ENCODE peak calls at places on chromosomes 13 and 19, in ten cellular contexts. X, D, S, O, J, Q, A, R, W and G are unnamed samples.

GRCh38 chr13:50370303-50370950 is 355.2 kb downstream of the KCNRG start:
- DNase-seq in X (no peak), S (no peak), J (no peak), R (no peak), O (peak), Q (no peak), A (no peak), W (no peak), D (no peak), G (peak)

GRCh38 chr19:15372470-15372869 is 7.1 kb downstream of the AKAP8 start:
- DNase-seq in D (no peak), Q (no peak), W (no peak), R (no peak), S (no peak), A (no peak), X (no peak), J (no peak), O (no peak), G (no peak)

GRCh38 chr13:113559901-113560644 is 24.5 kb upstream of the TFDP1 start:
- DNase-seq in D (no peak), R (no peak), S (peak), J (no peak), W (no peak), X (no peak), O (no peak), Q (no peak), A (no peak), G (no peak)

GRCh38 chr19:1090731-1091543 is 4.2 kb downstream of the POLR2E start:
- DNase-seq in R (peak), Q (no peak), D (no peak), J (no peak), O (no peak), W (no peak), X (peak), A (no peak), S (no peak), G (no peak)

GRCh38 chr13:98810746-98811145 is 58.3 kb upstream of the SLC15A1 start:
- DNase-seq in A (no peak), R (no peak), Q (no peak), S (no peak), W (no peak), D (no peak), O (no peak), X (no peak), J (no peak), G (no peak)

GRCh38 chr13:43113603-43114002 is 90.2 kb downstream of the DNAJC15 start:
- DNase-seq in J (no peak), R (no peak), A (no peak), Q (no peak), O (no peak), W (no peak), X (no peak), S (no peak), D (no peak), G (no peak)

GRCh38 chr19:33100894-33101644 is 20.1 kb downstream of the GPATCH1 start:
- DNase-seq in Q (no peak), A (no peak), W (no peak), D (no peak), S (no peak), J (no peak), X (no peak), R (no peak), O (no peak), G (no peak)

GRCh38 chr19:2686347-2686746 is 16.1 kb downstream of the GNG7 start:
- DNase-seq in W (no peak), O (no peak), Q (no peak), R (no peak), X (no peak), J (no peak), S (no peak), A (no peak), D (no peak), G (no peak)

GRCh38 chr13:98222081-98222554 is 45.0 kb upstream of the RNF113B start:
- DNase-seq in A (no peak), R (no peak), O (no peak), J (no peak), S (no peak), D (no peak), W (no peak), X (no peak), Q (no peak), G (no peak)

GRCh38 chr13:32309812-32310706 is 5.1 kb downstream of the ZAR1L start:
- DNase-seq in W (peak), R (no peak), D (no peak), O (peak), Q (peak), X (no peak), S (peak), J (peak), A (peak), G (peak)

GRCh38 chr13:28819046-28819747 is 942 bp upstream of the MTUS2 start:
- DNase-seq in Q (no peak), W (no peak), J (peak), S (peak), A (peak), R (no peak), O (no peak), X (no peak), D (no peak), G (no peak)

GRCh38 chr13:29897102-29897501 is 46.7 kb upstream of the UBL3 start:
- DNase-seq in R (no peak), A (no peak), S (no peak), O (no peak), D (no peak), W (no peak), X (no peak), Q (no peak), J (peak), G (no peak)

GRCh38 chr13:85223883-85224656 is 575.1 kb downstream of the SLITRK6 start:
- DNase-seq in O (no peak), J (no peak), A (no peak), D (no peak), X (no peak), S (no peak), W (no peak), R (no peak), Q (no peak), G (no peak)

GRCh38 chr13:112105884-112106283 is 38.9 kb downstream of the SOX1 start:
- DNase-seq in D (no peak), W (no peak), O (no peak), J (peak), S (peak), R (no peak), A (peak), X (no peak), Q (no peak), G (no peak)

GRCh38 chr13:77697208-77698103 is at the start of gene SLAIN1:
- DNase-seq in Q (no peak), D (peak), X (peak), W (peak), O (peak), R (peak), J (peak), A (peak), S (peak), G (peak)

GRCh38 chr13:96052655-96053002 is 572 bp downstream of the UGGT2 start:
- DNase-seq in R (no peak), X (no peak), Q (peak), D (no peak), S (no peak), O (no peak), J (peak), A (peak), W (no peak), G (peak)

GRCh38 chr13:58018865-58019264 is 387.3 kb downstream of the PCDH17 start:
- DNase-seq in Q (no peak), A (no peak), D (no peak), R (no peak), W (no peak), O (no peak), X (no peak), J (no peak), S (no peak), G (no peak)

GRCh38 chr13:41765813-41766212 is 195.1 kb downstream of the VWA8 start:
- DNase-seq in J (no peak), A (no peak), D (no peak), S (no peak), Q (no peak), R (no peak), X (no peak), W (no peak), O (no peak), G (no peak)

GRCh38 chr19:19087676-19088075 is 23.9 kb downstream of the SLC25A42 start:
- DNase-seq in O (no peak), Q (no peak), J (no peak), S (peak), X (no peak), D (no peak), W (no peak), R (no peak), A (no peak), G (no peak)

GRCh38 chr19:17549088-17549740 is 6.2 kb upstream of the COLGALT1 start:
- DNase-seq in X (no peak), Q (no peak), R (no peak), O (no peak), S (no peak), A (peak), J (no peak), W (no peak), D (no peak), G (peak)

GRCh38 chr13:91078093-91078679 is 269.3 kb upstream of the MIR17HG start:
- DNase-seq in R (no peak), S (no peak), W (no peak), D (no peak), Q (no peak), O (no peak), J (peak), X (no peak), A (no peak), G (no peak)